ENCODE peak calls at places on chromosome 1, in ten cellular contexts. M is thyroid gland, A is GM12878, L is breast epithelium, F is uterus, R is heart left ventricle, B is adrenal gland, E is IMR-90, J is HCT116, V is gastrocnemius medialis. G is an unnamed sample.

GRCh38 chr1:66980745-66981367 is 56.1 kb downstream of the MIER1 start:
- DNase-seq in R (no peak), L (no peak), F (no peak), M (no peak), V (no peak), J (no peak), A (no peak), E (peak; percentile 46), B (no peak), G (no peak)

GRCh38 chr1:27545876-27546275 is 55.9 kb upstream of the WASF2 start:
- DNase-seq in V (no peak), A (no peak), R (no peak), J (no peak), M (no peak), F (peak; percentile 25), B (peak; percentile 80), L (no peak), E (no peak), G (no peak)

GRCh38 chr1:12513176-12513575 is 104.8 kb downstream of the DHRS3 start:
- DNase-seq in V (no peak), B (no peak), F (no peak), J (no peak), L (no peak), R (no peak), M (peak; percentile 78), A (no peak), E (no peak), G (no peak)

GRCh38 chr1:215146252-215146975 is 63.9 kb downstream of the KCNK2 start:
- DNase-seq in E (peak; percentile 64), M (peak; percentile 29), B (no peak), V (no peak), R (no peak), A (no peak), L (no peak), F (no peak), J (peak; percentile 21), G (no peak)

GRCh38 chr1:15577691-15578090 is 7.2 kb downstream of the AGMAT start:
- DNase-seq in R (no peak), V (no peak), A (no peak), F (no peak), E (no peak), M (no peak), L (no peak), B (no peak), J (no peak), G (no peak)

GRCh38 chr1:7644906-7645750 is 126.0 kb upstream of the VAMP3 start:
- DNase-seq in L (no peak), E (peak; percentile 70), F (no peak), B (no peak), V (no peak), M (peak; percentile 83), A (no peak), R (peak; percentile 72), J (no peak), G (peak; percentile 81)

GRCh38 chr1:235763962-235764361 is 102.7 kb downstream of the LYST start:
- DNase-seq in F (no peak), L (no peak), B (no peak), A (peak; percentile 23), E (peak; percentile 19), J (no peak), V (no peak), R (no peak), M (no peak), G (no peak)

GRCh38 chr1:23601104-23601967 is 42.0 kb upstream of the ID3 start:
- DNase-seq in R (no peak), M (no peak), V (no peak), L (no peak), E (no peak), B (no peak), F (no peak), A (no peak), J (no peak), G (no peak)

GRCh38 chr1:69485616-69486015 is 82.1 kb upstream of the LRRC7 start:
- DNase-seq in L (no peak), E (no peak), V (no peak), R (no peak), A (no peak), F (no peak), M (peak; percentile 22), B (no peak), J (no peak), G (no peak)

GRCh38 chr1:60137406-60137805 is 63.8 kb upstream of the C1orf87 start:
- DNase-seq in E (no peak), L (no peak), R (no peak), V (no peak), M (no peak), J (no peak), A (no peak), B (no peak), F (no peak), G (no peak)

GRCh38 chr1:35931424-35932157 is 686 bp downstream of the AGO3 start:
- DNase-seq in E (peak; percentile 5), F (no peak), A (no peak), R (no peak), M (peak; percentile 73), J (no peak), V (no peak), B (peak; percentile 24), L (no peak), G (peak; percentile 63)

GRCh38 chr1:221470000-221470698 is 271.7 kb downstream of the DUSP10 start:
- DNase-seq in R (no peak), L (no peak), M (no peak), J (no peak), E (peak; percentile 10), V (no peak), A (no peak), B (no peak), F (no peak), G (no peak)

GRCh38 chr1:115144176-115144575 is 54.9 kb upstream of the TSPAN2 start:
- DNase-seq in M (no peak), A (no peak), R (no peak), V (no peak), J (no peak), E (no peak), F (no peak), B (no peak), L (no peak), G (no peak)

DNA sequence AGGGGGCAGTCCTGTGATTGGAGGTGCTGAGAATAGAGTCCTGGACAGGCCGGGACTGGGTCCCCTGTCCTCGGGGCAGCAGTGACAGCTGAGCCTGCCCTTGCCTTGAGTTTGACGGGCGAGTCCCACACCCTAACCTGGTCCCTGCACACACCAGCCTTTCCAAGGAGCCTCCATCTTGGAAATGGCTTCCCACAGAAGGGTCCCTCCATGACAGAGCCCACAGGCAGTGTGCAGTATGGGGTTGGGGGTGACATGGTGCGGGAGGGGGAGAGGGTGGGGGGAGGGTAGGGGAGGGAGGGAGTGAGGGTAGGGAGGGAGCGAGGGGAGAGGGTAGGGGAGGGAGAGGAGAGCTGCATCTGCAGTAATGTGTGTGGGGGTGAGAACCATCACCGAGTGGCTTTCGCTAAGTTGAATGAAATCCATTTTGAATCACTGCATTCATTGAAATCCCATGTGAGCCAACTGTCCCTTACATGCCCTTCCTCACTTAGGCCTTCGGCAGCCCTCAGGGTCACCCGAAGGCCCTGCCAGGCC is 10.1 kb upstream of the TMEM52 start:
- DNase-seq in E (no peak), R (no peak), V (no peak), F (no peak), J (no peak), M (no peak), A (no peak), B (no peak), L (no peak), G (no peak)
- TF ChIP-seq POLR2A in E (no peak), R (no peak), V (no peak), F (no peak), J (no peak), M (no peak), A (no peak), B (no peak), L (no peak), G (no peak)

DNA sequence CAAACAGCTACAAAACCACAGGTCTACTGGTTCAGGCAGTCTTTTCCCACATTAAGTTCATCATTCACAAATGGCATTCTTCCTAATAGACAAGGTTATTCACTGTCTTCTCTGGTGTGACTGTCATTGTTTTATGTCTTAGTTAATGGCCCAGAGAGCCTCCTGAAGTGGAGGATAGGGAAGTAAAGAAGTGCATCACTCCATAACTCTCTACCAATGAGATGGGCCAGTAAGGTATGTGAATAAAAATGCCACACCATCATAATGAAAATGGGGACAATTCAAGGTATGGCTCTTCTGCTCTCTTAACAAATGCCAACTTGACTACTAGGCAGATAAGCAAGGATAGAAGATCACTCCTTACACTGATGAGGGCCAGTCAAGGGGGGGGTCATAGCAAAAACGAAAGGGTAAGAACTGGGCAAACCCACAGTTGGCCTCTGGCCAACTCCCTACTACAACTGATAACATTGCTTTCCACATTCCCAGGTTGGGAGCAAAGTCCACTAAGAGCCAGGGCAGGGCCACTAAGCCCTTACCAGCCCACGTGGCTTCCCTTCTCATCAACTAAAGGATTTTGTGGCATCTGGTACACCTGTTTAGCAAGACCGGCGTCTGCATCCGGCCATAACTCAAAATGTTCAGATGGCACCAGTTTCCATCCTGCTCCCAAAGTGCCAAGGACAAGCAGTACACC is 10.0 kb downstream of the PABPC4 start:
- DNase-seq in A (no peak), V (no peak), L (no peak), J (no peak), B (no peak), F (no peak), R (no peak), M (no peak), E (no peak), G (peak; percentile 86)
- H3K27ac ChIP-seq in A (no peak overlapping the region), V (peak overlapping the region; percentile 11), L (no peak overlapping the region), J (no peak overlapping the region), B (no peak overlapping the region), F (no peak overlapping the region), R (no peak overlapping the region), M (no peak overlapping the region), E (no peak overlapping the region), G (no peak overlapping the region)

GRCh38 chr1:234601217-234602017 is 8.6 kb downstream of the IRF2BP2 start:
- DNase-seq in V (no peak), B (no peak), L (no peak), R (no peak), M (no peak), J (no peak), A (no peak), E (peak; percentile 66), F (no peak), G (no peak)
- TF ChIP-seq POLR2A in V (peak; percentile 20), B (no peak), L (no peak), R (no peak), M (no peak), J (no peak), A (no peak), E (peak; percentile 55), F (no peak), G (no peak)

DNA sequence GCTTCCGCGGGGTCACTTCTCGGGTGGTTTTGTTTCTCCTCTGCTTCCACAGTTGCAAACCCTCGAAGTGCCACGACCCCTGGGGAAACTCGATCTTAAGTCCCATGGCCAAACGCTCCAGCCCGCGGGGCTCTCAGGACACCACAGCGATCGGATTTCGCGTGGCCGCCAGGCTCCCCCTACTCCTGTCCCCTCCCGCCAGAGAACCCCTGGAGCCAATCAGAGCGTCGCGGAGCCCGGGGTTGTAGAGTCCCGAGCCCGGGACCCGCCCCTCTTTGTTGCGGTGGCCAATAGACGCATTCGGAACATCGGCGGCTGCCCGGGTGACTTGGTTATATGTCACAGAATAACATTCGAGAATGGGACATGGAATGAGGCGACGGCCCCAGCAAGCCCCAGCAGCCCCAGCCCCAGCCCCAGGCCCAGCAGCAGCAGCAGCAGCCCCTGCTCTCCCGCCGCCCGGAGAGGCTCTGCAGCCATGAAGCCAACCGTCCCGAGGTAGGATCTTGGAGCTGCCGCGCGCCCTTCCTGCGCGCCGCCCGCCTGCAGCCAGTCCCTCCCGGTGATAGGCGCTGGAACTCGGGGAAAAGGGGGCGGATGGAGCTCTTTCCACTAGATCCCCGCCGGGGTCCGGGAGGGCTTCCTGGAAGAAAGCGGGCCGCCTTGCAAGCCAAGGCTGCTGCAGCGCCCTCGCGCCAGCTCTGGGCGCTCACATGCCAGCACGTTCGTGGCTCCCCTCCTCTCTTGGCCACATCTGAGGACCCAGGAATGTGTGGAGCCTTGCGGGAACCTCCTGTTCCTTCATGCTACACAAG is at the start of gene VASH2:
- DNase-seq in J (peak; percentile 57), E (peak; percentile 74), R (peak; percentile 84), V (peak; percentile 68), A (peak; percentile 59), F (peak; percentile 79), M (peak; percentile 70), B (peak; percentile 80), L (peak; percentile 80), G (peak; percentile 60)
- H3K27ac ChIP-seq in J (no peak within 1 kb of the TSS), E (peak within 1 kb of the TSS; percentile 3), R (no peak within 1 kb of the TSS), V (no peak within 1 kb of the TSS), A (peak within 1 kb of the TSS; percentile 92), F (peak within 1 kb of the TSS; percentile 2), M (no peak within 1 kb of the TSS), B (no peak within 1 kb of the TSS), L (no peak within 1 kb of the TSS), G (no peak within 1 kb of the TSS)